ENCODE peak calls at places on chromosomes 11 and 22, in nine cellular contexts. P, I, K, O, Z, M, S, H and J are unnamed samples. For H3K4me1, the result is how much of the 10 kb centered on the place peaks cover.

GRCh38 chr22:26139320-26139719 is 29.9 kb upstream of the SEZ6L start:
- DNase-seq in P (no peak), I (no peak), K (no peak), O (no peak), Z (no peak), M (no peak), S (no peak), H (no peak), J (no peak)

GRCh38 chr11:113401718-113402117 is 14.1 kb downstream of the ANKK1 start:
- DNase-seq in P (no peak), I (no peak), K (peak), O (peak), Z (peak), M (peak), S (peak), H (no peak), J (no peak)

GRCh38 chr11:65422633-65423515 is at the start of gene NEAT1:
- DNase-seq in P (peak), I (peak), K (peak), O (peak), Z (peak), M (peak), S (peak), H (peak), J (peak)

GRCh38 chr11:17540807-17541206 is 3.4 kb downstream of the USH1C start:
- DNase-seq in P (no peak), I (no peak), K (no peak), O (no peak), Z (no peak), M (no peak), S (no peak), H (no peak), J (no peak)

GRCh38 chr11:130771708-130772107 is 144.6 kb downstream of the SNX19 start:
- DNase-seq in P (no peak), I (no peak), K (no peak), O (no peak), Z (no peak), M (no peak), S (peak), H (no peak), J (no peak)

GRCh38 chr11:19419813-19420212 is 179.1 kb upstream of the E2F8 start:
- DNase-seq in P (no peak), I (no peak), K (no peak), O (no peak), Z (peak), M (no peak), S (peak), H (no peak), J (no peak)

GRCh38 chr11:86515297-86516094 is 140.8 kb downstream of the CCDC81 start:
- DNase-seq in P (no peak), I (no peak), K (no peak), O (no peak), Z (no peak), M (no peak), S (peak), H (no peak), J (no peak)

GRCh38 chr11:94171693-94172440 is 43.2 kb downstream of the PANX1 start:
- DNase-seq in P (peak), I (peak), K (no peak), O (no peak), Z (peak), M (no peak), S (peak), H (peak), J (no peak)

GRCh38 chr11:121795206-121795605 is 320.8 kb downstream of the BLID start:
- DNase-seq in P (no peak), I (no peak), K (no peak), O (no peak), Z (no peak), M (no peak), S (no peak), H (no peak), J (no peak)

GRCh38 chr11:62917906-62918502 is 3.2 kb downstream of the CHRM1 start:
- DNase-seq in P (no peak), I (no peak), K (no peak), O (no peak), Z (no peak), M (no peak), S (no peak), H (no peak), J (no peak)

GRCh38 chr22:21045585-21046294 is at the start of gene LRRC74B:
- DNase-seq in P (peak), I (peak), K (peak), O (peak), Z (peak), M (peak), S (peak), H (peak), J (peak)

GRCh38 chr11:68002943-68003845 is 703 bp downstream of the UNC93B1 start:
- DNase-seq in P (peak), I (no peak), K (peak), O (peak), Z (peak), M (no peak), S (peak), H (no peak), J (no peak)

GRCh38 chr22:16804882-16805281 is 20.3 kb downstream of the XKR3 start:
- DNase-seq in P (no peak), I (no peak), K (no peak), O (no peak), Z (no peak), M (no peak), S (no peak), H (no peak), J (no peak)

GRCh38 chr11:60700689-60701508 is 1.5 kb downstream of the MS4A8 start:
- DNase-seq in P (peak), I (peak), K (no peak), O (no peak), Z (peak), M (no peak), S (peak), H (no peak), J (no peak)

GRCh38 chr11:76918941-76919386 is 58.2 kb downstream of the ACER3 start:
- DNase-seq in P (peak), I (peak), K (no peak), O (no peak), Z (peak), M (no peak), S (peak), H (no peak), J (no peak)

GRCh38 chr22:23478175-23478574 is 101.9 kb downstream of the IGLL1 start:
- DNase-seq in P (no peak), I (no peak), K (no peak), O (no peak), Z (no peak), M (no peak), S (no peak), H (no peak), J (no peak)

GRCh38 chr11:65473275-65473860 is 25.5 kb upstream of the MALAT1 start:
- DNase-seq in P (no peak), I (no peak), K (no peak), O (no peak), Z (no peak), M (no peak), S (peak), H (no peak), J (no peak)

GRCh38 chr22:27483095-27483798 is 318.3 kb downstream of the MN1 start:
- DNase-seq in P (no peak), I (no peak), K (no peak), O (no peak), Z (no peak), M (no peak), S (no peak), H (no peak), J (no peak)

GRCh38 chr11:124402326-124402922 is 3.6 kb upstream of the OR8B3 start:
- DNase-seq in P (peak), I (peak), K (no peak), O (no peak), Z (peak), M (no peak), S (peak), H (peak), J (no peak)

GRCh38 chr22:39500101-39500500 is 2.0 kb upstream of the MIEF1 start:
- DNase-seq in P (no peak), I (no peak), K (no peak), O (no peak), Z (no peak), M (peak), S (no peak), H (no peak), J (no peak)

GRCh38 chr11:95359756-95360155 is 128.8 kb upstream of the SESN3 start:
- DNase-seq in P (no peak), I (no peak), K (no peak), O (no peak), Z (no peak), M (no peak), S (no peak), H (no peak), J (no peak)

GRCh38 chr11:132962026-132962425 is 570.3 kb downstream of the OPCML start:
- DNase-seq in P (no peak), I (no peak), K (no peak), O (no peak), Z (no peak), M (no peak), S (peak), H (no peak), J (no peak)

GRCh38 chr22:22787805-22788459 is 99.7 kb upstream of the IGLL5 start:
- DNase-seq in P (peak), I (peak), K (peak), O (no peak), Z (peak), M (peak), S (peak), H (no peak), J (no peak)

GRCh38 chr11:5689551-5689983 is at the start of gene TRIM22:
- DNase-seq in P (peak), I (no peak), K (peak), O (no peak), Z (no peak), M (no peak), S (peak), H (peak), J (no peak)

GRCh38 chr11:19646921-19647320 is 65.7 kb upstream of the NAV2 start:
- DNase-seq in P (no peak), I (no peak), K (no peak), O (no peak), Z (no peak), M (no peak), S (peak), H (no peak), J (no peak)

GRCh38 chr11:20065040-20065805 is 95.1 kb downstream of the DBX1 start:
- DNase-seq in P (no peak), I (no peak), K (no peak), O (no peak), Z (no peak), M (no peak), S (no peak), H (no peak), J (no peak)

GRCh38 chr11:83159901-83160865 is 3.3 kb downstream of the PCF11 start:
- DNase-seq in P (no peak), I (no peak), K (no peak), O (no peak), Z (peak), M (no peak), S (peak), H (no peak), J (no peak)

GRCh38 chr11:27921472-27921871 is 186.5 kb downstream of the KIF18A start:
- DNase-seq in P (no peak), I (no peak), K (no peak), O (no peak), Z (no peak), M (no peak), S (peak), H (no peak), J (no peak)

GRCh38 chr22:49491726-49492125 is 335.9 kb downstream of the BRD1 start:
- DNase-seq in P (no peak), I (no peak), K (no peak), O (peak), Z (no peak), M (no peak), S (no peak), H (no peak), J (no peak)

GRCh38 chr11:89625171-89625570 is 84.9 kb upstream of the TRIM77 start:
- DNase-seq in P (no peak), I (no peak), K (no peak), O (no peak), Z (no peak), M (no peak), S (no peak), H (no peak), J (no peak)

GRCh38 chr11:77658213-77659013 is 20.8 kb upstream of the CLNS1A start:
- DNase-seq in P (no peak), I (no peak), K (no peak), O (no peak), Z (no peak), M (no peak), S (peak), H (no peak), J (no peak)

GRCh38 chr11:2886191-2886894 is 768 bp upstream of the CDKN1C start:
- DNase-seq in P (peak), I (peak), K (no peak), O (peak), Z (no peak), M (no peak), S (peak), H (no peak), J (no peak)

GRCh38 chr22:50045211-50046018 is 12.7 kb downstream of the TTLL8 start:
- DNase-seq in P (no peak), I (no peak), K (no peak), O (peak), Z (no peak), M (no peak), S (no peak), H (no peak), J (no peak)

DNA sequence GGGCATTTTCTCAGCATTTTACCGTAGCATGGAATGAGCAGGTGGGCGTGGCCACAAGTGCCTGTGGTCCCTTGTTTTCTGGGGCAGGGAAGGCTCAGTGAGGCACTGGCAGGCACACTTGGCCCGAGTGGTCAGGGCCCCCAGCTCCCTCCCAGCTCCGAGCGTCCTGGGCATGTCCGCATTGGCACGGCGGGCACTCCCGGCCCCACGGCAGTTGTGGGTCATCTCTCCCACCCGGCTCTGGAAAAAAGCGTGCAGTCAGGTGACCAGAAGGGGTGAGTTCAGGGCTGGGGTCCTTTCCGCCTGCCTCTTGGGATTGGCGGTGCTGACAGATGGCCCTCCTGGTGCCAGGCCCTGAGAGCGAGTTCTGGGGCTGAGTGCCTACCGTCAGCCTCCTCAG is 55.8 kb downstream of the GRAMD4 start:
- DNase-seq in P (no peak), I (no peak), K (no peak), O (peak), Z (no peak), M (no peak), S (no peak), H (no peak), J (no peak)
- H3K4me1 ChIP-seq in P (under half), I (under half), K (under half), O (under half), Z (under half), M (under half), S (under half), H (under half), J (under half)

GRCh38 chr22:19879651-19879995 is 24.9 kb upstream of the GNB1L start:
- DNase-seq in P (no peak), I (no peak), K (peak), O (peak), Z (no peak), M (peak), S (peak), H (no peak), J (no peak)

GRCh38 chr22:19879248-19879575 is 24.5 kb upstream of the GNB1L start:
- DNase-seq in P (no peak), I (no peak), K (peak), O (peak), Z (no peak), M (peak), S (no peak), H (no peak), J (no peak)

GRCh38 chr22:19878461-19879247 is 24.0 kb upstream of the GNB1L start:
- DNase-seq in P (no peak), I (no peak), K (peak), O (peak), Z (no peak), M (peak), S (peak), H (no peak), J (no peak)

GRCh38 chr22:19880786-19881569 is 26.3 kb upstream of the GNB1L start:
- DNase-seq in P (peak), I (peak), K (peak), O (no peak), Z (peak), M (no peak), S (peak), H (peak), J (no peak)

GRCh38 chr22:19879996-19880785 is 25.5 kb upstream of the GNB1L start:
- DNase-seq in P (no peak), I (no peak), K (peak), O (peak), Z (no peak), M (no peak), S (no peak), H (no peak), J (no peak)
- H3K4me1 ChIP-seq in P (under half), I (under half), K (under half), O (under half), Z (half or more), M (under half), S (under half), H (under half), J (under half)

GRCh38 chr22:32879550-32879949 is 78.0 kb downstream of the TIMP3 start:
- DNase-seq in P (no peak), I (no peak), K (no peak), O (no peak), Z (no peak), M (no peak), S (no peak), H (no peak), J (no peak)
- H3K4me1 ChIP-seq in P (under half), I (under half), K (under half), O (under half), Z (under half), M (under half), S (under half), H (under half), J (under half)

DNA sequence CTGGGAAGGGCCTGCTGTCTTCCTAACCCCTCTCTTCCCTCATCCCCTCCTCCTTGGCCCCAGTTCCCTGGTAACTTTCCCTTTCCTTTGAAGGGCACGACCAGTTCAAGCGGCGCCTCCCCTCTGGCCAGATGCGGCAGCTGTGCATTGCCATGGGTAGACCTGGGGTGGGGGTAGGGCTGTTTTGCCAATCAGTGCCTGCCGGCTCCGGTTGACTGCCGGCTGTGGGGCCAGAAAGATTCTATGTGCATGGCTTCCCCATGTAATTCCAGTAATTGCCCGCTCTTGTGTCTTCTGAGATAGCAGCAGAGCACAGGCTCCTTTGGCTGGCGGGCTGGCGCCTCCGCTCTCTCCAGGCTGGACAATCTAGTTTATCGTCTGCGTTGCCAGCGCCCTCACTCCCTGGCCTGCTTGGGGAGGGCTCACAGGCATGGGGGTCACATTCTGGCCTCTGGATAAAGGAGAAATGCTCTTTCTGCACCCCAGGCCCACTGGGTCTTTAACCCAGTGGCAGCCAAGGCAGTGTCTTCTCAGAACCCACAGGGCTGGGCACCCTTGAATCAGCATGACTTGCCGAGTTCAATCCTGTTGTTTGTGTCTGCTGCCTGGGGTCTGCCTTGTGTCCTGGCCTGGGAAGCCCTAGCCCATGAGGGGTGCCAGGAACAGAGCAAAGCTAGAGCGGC is 9.4 kb downstream of the SIDT2 start:
- DNase-seq in P (no peak), I (no peak), K (no peak), O (peak), Z (no peak), M (peak), S (no peak), H (no peak), J (no peak)
- H3K4me1 ChIP-seq in P (under half), I (under half), K (under half), O (under half), Z (under half), M (under half), S (under half), H (under half), J (under half)

GRCh38 chr11:117992620-117993019 is 6.4 kb downstream of the IL10RA start:
- DNase-seq in P (no peak), I (no peak), K (no peak), O (no peak), Z (no peak), M (no peak), S (no peak), H (no peak), J (no peak)

GRCh38 chr11:117989351-117990102 is 3.3 kb downstream of the IL10RA start:
- DNase-seq in P (no peak), I (no peak), K (no peak), O (peak), Z (no peak), M (no peak), S (no peak), H (no peak), J (no peak)

GRCh38 chr11:117995472-117995871 is 9.3 kb downstream of the IL10RA start:
- DNase-seq in P (no peak), I (no peak), K (no peak), O (peak), Z (no peak), M (no peak), S (no peak), H (no peak), J (no peak)

GRCh38 chr11:117993988-117994741 is 8.0 kb downstream of the IL10RA start:
- DNase-seq in P (no peak), I (no peak), K (peak), O (no peak), Z (no peak), M (no peak), S (no peak), H (no peak), J (no peak)

DNA sequence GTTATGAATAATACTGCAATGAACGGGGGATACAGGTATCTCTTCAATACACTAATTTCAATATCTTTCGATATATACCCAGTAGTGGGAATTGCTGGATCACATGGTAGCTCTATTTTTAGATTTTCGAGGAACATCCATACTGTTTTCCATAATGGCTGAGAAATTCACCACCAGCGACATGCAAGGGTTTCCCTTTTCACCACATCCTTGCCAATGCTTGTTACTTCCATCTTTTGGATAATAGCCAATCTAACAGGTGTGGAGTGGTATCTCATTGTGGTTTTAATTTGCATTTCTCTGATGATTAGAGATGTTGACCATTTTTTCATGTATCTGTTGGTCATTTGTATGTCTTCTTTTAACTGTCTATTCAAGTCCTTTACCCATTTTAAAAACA is 5.9 kb downstream of the IL10RA start:
- DNase-seq in P (no peak), I (no peak), K (no peak), O (no peak), Z (no peak), M (no peak), S (no peak), H (no peak), J (no peak)
- H3K4me1 ChIP-seq in P (under half), I (under half), K (under half), O (under half), Z (under half), M (under half), S (under half), H (under half), J (half or more)

DNA sequence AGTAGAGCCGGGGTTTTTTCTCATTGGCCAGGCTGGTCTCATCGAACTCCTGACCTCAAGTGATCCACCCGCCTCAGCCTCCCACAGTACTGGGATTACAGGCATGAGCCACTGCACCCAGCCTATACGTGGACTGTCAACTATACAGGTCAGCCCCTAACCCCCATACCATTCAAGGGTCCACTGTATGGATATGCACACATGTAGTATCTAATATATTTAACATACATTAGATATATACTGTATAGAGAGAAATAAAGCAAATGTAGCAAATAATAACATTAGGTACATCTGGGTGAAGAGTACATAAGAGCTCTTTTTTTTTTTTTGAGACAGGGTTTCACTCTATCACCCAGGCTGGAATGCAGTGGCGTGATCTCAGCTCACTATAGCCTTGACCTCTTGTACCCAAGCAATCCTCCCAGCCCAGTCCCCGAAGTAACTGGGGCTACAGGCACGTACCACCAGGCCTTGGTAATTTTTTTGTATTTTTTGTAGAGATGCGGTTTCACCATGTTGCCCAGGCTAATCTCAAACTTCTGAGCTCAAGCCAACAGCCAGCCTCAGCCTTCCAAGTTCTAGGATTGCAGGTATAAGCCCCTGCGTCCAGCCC is 1.5 kb upstream of the ATP5MGL start:
- DNase-seq in P (no peak), I (no peak), K (no peak), O (no peak), Z (no peak), M (no peak), S (no peak), H (no peak), J (no peak)
- H3K4me1 ChIP-seq in P (under half), I (under half), K (half or more), O (half or more), Z (under half), M (under half), S (under half), H (under half), J (under half)